ENCODE peak calls at places on chromosomes 4 and X, in five cellular contexts. A is HL-60; H is non-pigmented ciliary epithelial cell; O is stimulated activated CD4-positive, alpha-beta T cell treated with anti-CD3 and anti-CD28 coated beads, Interleukin-2, amount 100 ng/mL, for 24 hours; Z is activated T-helper 1 cell treated with Interleukin-2 at 50 U/mL for 16 hours. C is an unnamed sample.

GRCh38 chrX:71163010-71163409 is 18.4 kb downstream of the NLGN3 start:
- DNase-seq in Z (no peak), A (no peak), H (no peak), O (no peak), C (no peak)

GRCh38 chr4:150999091-150999490 is 16.0 kb downstream of the LRBA start:
- DNase-seq in O (no peak), A (no peak), H (no peak), Z (no peak), C (no peak)

GRCh38 chrX:136541294-136541693 is 9.3 kb downstream of the VGLL1 start:
- DNase-seq in Z (no peak), H (no peak), A (no peak), O (no peak), C (no peak)

GRCh38 chr4:92451792-92452191 is 148.0 kb downstream of the GRID2 start:
- DNase-seq in Z (no peak), H (no peak), O (no peak), A (no peak), C (no peak)

GRCh38 chrX:154436597-154437397 is at the start of gene GDI1:
- DNase-seq in O (peak), A (no peak), Z (peak), H (no peak), C (peak)

GRCh38 chr4:8007581-8007980 is 67.9 kb upstream of the AFAP1 start:
- DNase-seq in O (no peak), Z (no peak), A (no peak), H (no peak), C (no peak)

GRCh38 chr4:151690884-151691283 is 69.9 kb downstream of the GATB start:
- DNase-seq in O (no peak), H (no peak), A (no peak), Z (no peak), C (no peak)

GRCh38 chr4:84099591-84099990 is 399.5 kb downstream of the NKX6-1 start:
- DNase-seq in H (no peak), A (no peak), O (no peak), Z (no peak), C (no peak)

GRCh38 chrX:114889454-114889853 is 128.0 kb downstream of the IL13RA2 start:
- DNase-seq in A (no peak), Z (no peak), O (no peak), H (no peak), C (no peak)

GRCh38 chr4:87422104-87423052 is at the start of gene NUDT9:
- DNase-seq in Z (peak), O (peak), A (peak), H (peak), C (peak)

GRCh38 chr4:73705056-73705432 is 35.3 kb upstream of the CXCL8 start:
- DNase-seq in Z (no peak), O (no peak), H (no peak), A (no peak), C (no peak)

GRCh38 chr4:23881674-23882337 is 8.0 kb downstream of the PPARGC1A start:
- DNase-seq in H (no peak), Z (no peak), A (no peak), O (no peak), C (no peak)

GRCh38 chrX:137654481-137654880 is 88.6 kb downstream of the ZIC3 start:
- DNase-seq in A (no peak), O (no peak), Z (no peak), H (no peak), C (no peak)

GRCh38 chr4:74547042-74547441 is 102.1 kb downstream of the AREG start:
- DNase-seq in Z (no peak), O (no peak), A (no peak), H (no peak), C (no peak)

GRCh38 chr4:18798123-18798522 is 776.6 kb upstream of the LCORL start:
- DNase-seq in A (no peak), Z (no peak), H (no peak), O (no peak), C (no peak)

GRCh38 chr4:73181231-73181630 is 77.4 kb downstream of the ANKRD17 start:
- DNase-seq in A (no peak), H (no peak), O (no peak), Z (no peak), C (no peak)

GRCh38 chr4:79723507-79723906 is 315.5 kb upstream of the GK2 start:
- DNase-seq in A (no peak), Z (no peak), H (no peak), O (no peak), C (no peak)

GRCh38 chr4:108114503-108114902 is 54.2 kb downstream of the LEF1 start:
- DNase-seq in H (no peak), A (no peak), O (no peak), Z (no peak), C (no peak)

GRCh38 chrX:132622130-132622529 is 133.3 kb upstream of the MBNL3 start:
- DNase-seq in A (no peak), Z (no peak), O (peak), H (peak), C (peak)

GRCh38 chr4:10872833-10873517 is 188.4 kb upstream of the CLNK start:
- DNase-seq in O (no peak), A (no peak), H (no peak), Z (no peak), C (no peak)

GRCh38 chr4:140426610-140427103 is 791 bp downstream of the CLGN start:
- DNase-seq in A (no peak), Z (no peak), H (no peak), O (no peak), C (peak)

GRCh38 chr4:78217557-78217956 is 160.4 kb downstream of the FRAS1 start:
- DNase-seq in O (no peak), A (no peak), Z (no peak), H (no peak), C (no peak)

GRCh38 chrX:105701310-105702052 is 120.9 kb upstream of the NRK start:
- DNase-seq in O (no peak), A (no peak), Z (no peak), H (no peak), C (no peak)

GRCh38 chrX:42778096-42778495 is at the start of gene PPP1R2C:
- DNase-seq in O (no peak), Z (peak), A (no peak), H (no peak), C (no peak)

GRCh38 chr4:76753814-76754213 is 144.1 kb downstream of the SOWAHB start:
- DNase-seq in A (no peak), H (peak), O (no peak), Z (no peak), C (no peak)

GRCh38 chr4:2484169-2484568 is 15.3 kb downstream of the RNF4 start:
- DNase-seq in O (no peak), H (no peak), A (no peak), Z (no peak), C (no peak)

GRCh38 chr4:2395038-2395437 is 23.4 kb downstream of the ZFYVE28 start:
- DNase-seq in A (no peak), O (no peak), H (no peak), Z (no peak), C (no peak)

GRCh38 chrX:148601034-148601433 is 100.6 kb downstream of the AFF2 start:
- DNase-seq in O (no peak), Z (no peak), A (no peak), H (no peak), C (no peak)

GRCh38 chr4:20253799-20254409 is 2.2 kb downstream of the SLIT2 start:
- DNase-seq in H (no peak), Z (no peak), A (no peak), O (no peak), C (no peak)

GRCh38 chr4:111628437-111628836 is 516.8 kb upstream of the FAM241A start:
- DNase-seq in O (no peak), H (peak), Z (no peak), A (no peak), C (no peak)

GRCh38 chr4:100736651-100737450 is 219.0 kb upstream of the EMCN start:
- DNase-seq in Z (no peak), A (no peak), H (peak), O (no peak), C (no peak)

GRCh38 chr4:143390764-143391163 is 54.1 kb downstream of the GAB1 start:
- DNase-seq in A (no peak), O (no peak), H (no peak), Z (no peak), C (no peak)

GRCh38 chrX:104679175-104679574 is 113.2 kb downstream of the IL1RAPL2 start:
- DNase-seq in H (no peak), O (no peak), Z (no peak), A (no peak), C (no peak)

GRCh38 chrX:151386838-151387459 is 10.1 kb upstream of the VMA21 start:
- DNase-seq in A (no peak), H (no peak), Z (no peak), O (no peak), C (no peak)

GRCh38 chr4:137519406-137519805 is 12.9 kb downstream of the PCDH18 start:
- DNase-seq in Z (no peak), O (no peak), A (no peak), H (no peak), C (no peak)

C was measured in stimulated activated naive B cell treated with anti-CD40 and anti-IgM and Interleukin-4, amounts not matched to agents 10 μg/mL and 1 μg/mL and 100 μg/mL, for 72 hours.